ENCODE peak calls at places on chromosomes 3 and 15, in six cellular contexts. J is occipital lobe; R is H7; K is GM03348; Q is effector memory CD8-positive, alpha-beta T cell; P is CD8-positive, alpha-beta T cell. I is an unnamed sample.

GRCh38 chr3:126436826-126437717 is 38.6 kb downstream of the ZXDC start:
- DNase-seq in J (no peak), R (no peak), K (no peak), Q (no peak), P (no peak), I (no peak)

GRCh38 chr3:102885289-102885688 is 450.5 kb downstream of the ZPLD1 start:
- DNase-seq in J (no peak), R (no peak), K (no peak), Q (no peak), P (no peak), I (no peak)

GRCh38 chr3:183698318-183698731 is 728 bp downstream of the YEATS2 start:
- DNase-seq in J (peak; percentile 36), R (peak; percentile 83), K (peak; percentile 69), Q (peak; percentile 13), P (peak; percentile 24), I (peak; percentile 60)

GRCh38 chr3:58237940-58238681 is 519 bp downstream of the ABHD6 start:
- DNase-seq in J (peak; percentile 52), R (peak; percentile 73), K (peak; percentile 78), Q (no peak), P (peak; percentile 29), I (no peak)

GRCh38 chr3:13380991-13381390 is 39.1 kb downstream of the NUP210 start:
- DNase-seq in J (no peak), R (no peak), K (no peak), Q (no peak), P (no peak), I (peak; percentile 54)

GRCh38 chr3:66499881-66500574 is 794 bp downstream of the LRIG1 start:
- DNase-seq in J (peak; percentile 21), R (peak; percentile 64), K (peak; percentile 47), Q (peak; percentile 31), P (peak; percentile 40), I (peak; percentile 20)

GRCh38 chr3:121626495-121626894 is 33.3 kb downstream of the FBXO40 start:
- DNase-seq in J (no peak), R (no peak), K (no peak), Q (no peak), P (no peak), I (no peak)

GRCh38 chr15:99440551-99441426 is 125.0 kb upstream of the MEF2A start:
- DNase-seq in J (no peak), R (peak; percentile 15), K (peak; percentile 2), Q (no peak), P (peak; percentile 9), I (no peak)

GRCh38 chr3:29319262-29319661 is 38.4 kb downstream of the RBMS3 start:
- DNase-seq in J (no peak), R (no peak), K (no peak), Q (no peak), P (no peak), I (no peak)

GRCh38 chr3:42451546-42452230 is 41.3 kb upstream of the LYZL4 start:
- DNase-seq in J (no peak), R (no peak), K (no peak), Q (no peak), P (no peak), I (peak; percentile 11)

GRCh38 chr15:36177590-36178281 is 401.7 kb upstream of the CDIN1 start:
- DNase-seq in J (no peak), R (no peak), K (no peak), Q (no peak), P (no peak), I (peak; percentile 62)

GRCh38 chr3:108292905-108293328 is 3.4 kb upstream of the HHLA2 start:
- DNase-seq in J (no peak), R (no peak), K (no peak), Q (no peak), P (no peak), I (no peak)

GRCh38 chr15:101162701-101163483 is 89.0 kb downstream of the CHSY1 start:
- DNase-seq in J (peak; percentile 59), R (no peak), K (no peak), Q (no peak), P (no peak), I (no peak)

GRCh38 chr3:67109651-67110204 is 111.6 kb downstream of the KBTBD8 start:
- DNase-seq in J (peak; percentile 39), R (no peak), K (peak; percentile 48), Q (no peak), P (no peak), I (peak; percentile 74)

GRCh38 chr15:36430721-36431265 is 148.6 kb upstream of the CDIN1 start:
- DNase-seq in J (no peak), R (no peak), K (no peak), Q (no peak), P (no peak), I (peak; percentile 70)

GRCh38 chr3:127171721-127172120 is 21.2 kb upstream of the PRR23E start:
- DNase-seq in J (no peak), R (no peak), K (no peak), Q (no peak), P (peak; percentile 1), I (no peak)

GRCh38 chr3:71238267-71238985 is 345.1 kb downstream of the FOXP1 start:
- DNase-seq in J (no peak), R (no peak), K (no peak), Q (no peak), P (no peak), I (no peak)

GRCh38 chr15:86863226-86863915 is 783.7 kb downstream of the AGBL1 start:
- DNase-seq in J (no peak), R (no peak), K (peak; percentile 8), Q (no peak), P (no peak), I (no peak)

GRCh38 chr3:111872948-111873347 is 13.9 kb downstream of the PHLDB2 start:
- DNase-seq in J (no peak), R (no peak), K (no peak), Q (no peak), P (no peak), I (no peak)

GRCh38 chr3:70242297-70242868 is 70.1 kb downstream of the MDFIC2 start:
- DNase-seq in J (no peak), R (no peak), K (no peak), Q (no peak), P (no peak), I (no peak)

GRCh38 chr15:77851086-77851485 is 218.4 kb upstream of the LINGO1 start:
- DNase-seq in J (no peak), R (no peak), K (no peak), Q (no peak), P (no peak), I (no peak)

GRCh38 chr15:68550498-68551295 is 28.1 kb upstream of the CORO2B start:
- DNase-seq in J (peak; percentile 18), R (peak; percentile 88), K (peak; percentile 68), Q (peak; percentile 60), P (peak; percentile 82), I (peak; percentile 60)

I was measured in EH.